ENCODE peak calls at places on chromosomes 6 and 20, in six cellular contexts. H, O, D, Q, K and L are unnamed samples.

GRCh38 chr20:32532246-32532645 is 52.9 kb downstream of the NOL4L start:
- DNase-seq in K (no peak), D (no peak), Q (no peak), O (no peak), H (no peak), L (peak; percentile 8)

GRCh38 chr6:140271759-140272377 is 897.4 kb upstream of the CITED2 start:
- DNase-seq in K (no peak), Q (no peak), O (no peak), H (no peak), D (no peak), L (no peak)

GRCh38 chr20:54084727-54085368 is 14.5 kb upstream of the BCAS1 start:
- DNase-seq in Q (no peak), K (no peak), H (no peak), D (no peak), O (no peak), L (no peak)

GRCh38 chr6:155201461-155202226 is 62.2 kb upstream of the CLDN20 start:
- DNase-seq in O (peak; percentile 54), H (no peak), K (peak; percentile 30), D (no peak), Q (peak; percentile 45), L (no peak)

GRCh38 chr6:31007694-31008093 is 2.6 kb upstream of the MUC22 start:
- DNase-seq in D (no peak), Q (no peak), K (no peak), H (no peak), O (peak; percentile 94), L (no peak)

GRCh38 chr6:132684267-132684666 is 25.3 kb upstream of the TAAR1 start:
- DNase-seq in O (no peak), K (no peak), Q (no peak), D (no peak), H (no peak), L (no peak)

GRCh38 chr6:4608361-4609115 is 167.7 kb upstream of the CDYL start:
- DNase-seq in D (no peak), K (no peak), Q (peak; percentile 82), O (no peak), H (no peak), L (no peak)

GRCh38 chr6:79404677-79405076 is 132.6 kb downstream of the LCA5 start:
- DNase-seq in K (no peak), Q (no peak), D (no peak), H (no peak), O (no peak), L (peak; percentile 13)

GRCh38 chr20:20364016-20364746 is 3.7 kb upstream of the INSM1 start:
- DNase-seq in D (no peak), Q (no peak), H (no peak), O (no peak), K (no peak), L (no peak)

GRCh38 chr6:156776470-156776840 is 723 bp upstream of the ARID1B start:
- DNase-seq in Q (no peak), O (peak; percentile 51), H (no peak), D (no peak), K (no peak), L (no peak)

GRCh38 chr20:64160536-64161495 is 3.4 kb upstream of the MYT1 start:
- DNase-seq in H (no peak), D (no peak), K (no peak), Q (no peak), O (no peak), L (no peak)

GRCh38 chr20:46348231-46348803 is 40.0 kb upstream of the CDH22 start:
- DNase-seq in Q (peak; percentile 58), O (no peak), D (no peak), K (no peak), H (no peak), L (no peak)

GRCh38 chr20:31704225-31705119 is 18.2 kb downstream of the BCL2L1 start:
- DNase-seq in D (peak; percentile 76), K (peak; percentile 85), Q (no peak), O (peak; percentile 98), H (no peak), L (no peak)

GRCh38 chr6:18496462-18496861 is 109.3 kb downstream of the RNF144B start:
- DNase-seq in O (no peak), H (no peak), D (no peak), K (no peak), Q (no peak), L (no peak)

GRCh38 chr6:22448311-22448711 is 121.1 kb upstream of the HDGFL1 start:
- DNase-seq in O (peak; percentile 76), D (no peak), H (no peak), K (no peak), Q (no peak), L (no peak)

GRCh38 chr20:23145281-23145700 is 59.2 kb upstream of the CD93 start:
- DNase-seq in Q (no peak), H (no peak), O (peak; percentile 33), D (no peak), K (no peak), L (no peak)

GRCh38 chr6:53857318-53858094 is 62.7 kb downstream of the LRRC1 start:
- DNase-seq in O (peak; percentile 75), K (no peak), Q (no peak), H (no peak), D (no peak), L (no peak)

GRCh38 chr20:32535316-32535952 is 49.7 kb downstream of the NOL4L start:
- DNase-seq in H (no peak), K (no peak), Q (no peak), O (no peak), D (no peak), L (no peak)

GRCh38 chr6:13769655-13770053 is 44.7 kb downstream of the MCUR1 start:
- DNase-seq in K (no peak), Q (no peak), D (no peak), O (no peak), H (no peak), L (no peak)

GRCh38 chr20:36109251-36109947 is 45.1 kb upstream of the EPB41L1 start:
- DNase-seq in Q (no peak), K (no peak), D (no peak), H (no peak), O (no peak), L (no peak)

GRCh38 chr6:101663099-101663498 is 269.6 kb downstream of the GRIK2 start:
- DNase-seq in D (no peak), O (no peak), H (no peak), K (no peak), Q (no peak), L (no peak)

GRCh38 chr20:63496404-63497120 is 2.3 kb downstream of the EEF1A2 start:
- DNase-seq in D (no peak), O (no peak), Q (no peak), H (no peak), K (no peak), L (no peak)

GRCh38 chr6:125821825-125822281 is 31.1 kb downstream of the NCOA7 start:
- DNase-seq in D (no peak), Q (peak; percentile 39), K (no peak), H (no peak), O (no peak), L (peak; percentile 11)

GRCh38 chr6:24743265-24743943 is 24.4 kb upstream of the C6orf62 start:
- DNase-seq in H (no peak), D (no peak), K (peak; percentile 88), O (peak; percentile 99), Q (no peak), L (no peak)

GRCh38 chr20:6660441-6660840 is 107.0 kb upstream of the BMP2 start:
- DNase-seq in D (no peak), O (peak; percentile 90), K (peak; percentile 90), H (no peak), Q (no peak), L (peak; percentile 23)

GRCh38 chr20:43838703-43839060 is 76.0 kb upstream of the TOX2 start:
- DNase-seq in Q (no peak), D (no peak), O (no peak), H (no peak), K (no peak), L (no peak)

DNA sequence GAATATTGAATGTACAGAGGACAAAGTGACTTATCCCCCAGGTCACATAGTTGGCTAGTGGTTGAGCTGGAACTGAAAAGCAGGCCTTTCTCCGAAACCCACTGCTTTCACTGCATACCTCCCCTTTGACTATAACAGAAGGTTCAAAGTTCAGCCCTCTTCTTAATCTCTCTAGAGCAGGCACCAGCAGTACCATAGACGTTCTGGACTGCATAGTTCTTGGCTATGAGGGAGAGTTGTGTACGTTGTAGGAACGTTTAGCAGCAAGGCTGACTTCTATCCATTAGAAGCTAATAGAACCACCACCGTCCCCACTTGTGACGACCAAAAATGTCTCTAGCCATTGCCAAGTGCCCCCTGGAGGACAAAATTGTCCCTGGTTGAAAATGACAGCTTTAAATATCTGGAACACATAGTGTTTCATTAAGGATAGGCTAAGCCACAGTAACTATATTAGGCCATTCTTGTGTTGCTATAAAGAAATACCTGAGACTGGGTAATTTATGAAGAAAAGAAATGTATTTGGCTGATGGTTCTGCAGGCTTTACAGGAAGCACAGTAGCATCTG is 123.8 kb upstream of the MTHFD1L start:
- DNase-seq in O (no peak), Q (no peak), D (no peak), K (no peak), H (no peak), L (no peak)
- TF ChIP-seq CTCF in O (peak; percentile 41), Q (peak; percentile 9), D (no peak), K (peak; percentile 1), H (peak; percentile 18), L (no peak)

GRCh38 chr6:153032255-153032882 is 29.9 kb upstream of the MTRF1L start:
- DNase-seq in K (no peak), O (peak; percentile 76), H (no peak), Q (no peak), D (no peak), L (no peak)
- TF ChIP-seq CTCF in K (peak; percentile 12), O (no peak), H (peak; percentile 25), Q (peak; percentile 53), D (peak; percentile 30), L (peak; percentile 26)

DNA sequence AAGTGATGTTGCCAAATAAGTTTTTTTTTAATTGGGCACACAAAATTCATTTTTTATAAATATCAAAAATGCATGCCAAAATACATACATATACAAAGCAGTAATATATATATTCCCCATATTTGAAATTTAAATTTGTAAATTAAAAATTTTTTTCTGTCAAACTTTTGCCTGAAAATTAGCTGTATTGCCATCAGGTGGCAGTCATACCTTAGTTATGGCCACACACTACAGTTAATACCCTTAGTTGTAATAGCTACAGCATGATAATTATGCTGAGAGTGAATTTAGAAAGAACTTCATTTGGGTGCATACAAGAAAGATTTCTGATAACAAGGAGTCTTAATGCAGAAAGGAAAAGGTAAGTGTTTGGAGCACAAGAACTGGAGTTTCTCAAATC is 46.2 kb upstream of the SDHAF4 start:
- DNase-seq in O (peak; percentile 10), D (no peak), K (no peak), H (no peak), Q (no peak), L (no peak)
- TF ChIP-seq CTCF in O (no peak), D (peak; percentile 16), K (peak; percentile 7), H (no peak), Q (no peak), L (no peak)

GRCh38 chr20:8390500-8390899 is 258.4 kb downstream of the PLCB1 start:
- DNase-seq in O (no peak), Q (no peak), K (no peak), D (no peak), H (no peak), L (no peak)

GRCh38 chr20:8388146-8388545 is 256.1 kb downstream of the PLCB1 start:
- DNase-seq in D (no peak), K (no peak), Q (no peak), O (peak; percentile 6), H (no peak), L (no peak)

GRCh38 chr20:8386991-8387390 is 254.9 kb downstream of the PLCB1 start:
- DNase-seq in Q (no peak), D (no peak), H (no peak), K (no peak), O (no peak), L (peak; percentile 35)

GRCh38 chr20:8388707-8389106 is 256.6 kb downstream of the PLCB1 start:
- DNase-seq in O (no peak), K (no peak), H (no peak), Q (no peak), D (no peak), L (no peak)

GRCh38 chr20:8389381-8390368 is 257.6 kb downstream of the PLCB1 start:
- DNase-seq in D (no peak), K (no peak), H (no peak), Q (no peak), O (peak; percentile 29), L (no peak)
- TF ChIP-seq CTCF in D (peak; percentile 66), K (peak; percentile 5), H (peak; percentile 60), Q (peak; percentile 56), O (peak; percentile 19), L (no peak)